ENCODE peak calls at places on chromosomes 7 and 10, in eight cellular contexts. O is A549; L is bronchial epithelial cell; K is cardiac muscle cell; E is activated CD8-positive, alpha-beta T cell treated with anti-CD3 and anti-CD28 coated beads for 36 hours; C is thoracic aorta; P is choroid plexus epithelial cell; R is psoas muscle. M is an unnamed sample.

GRCh38 chr10:110268442-110268841 is 36.3 kb downstream of the SMNDC1 start:
- DNase-seq in L (no peak), R (no peak), O (no peak), P (no peak), E (no peak), C (no peak), K (peak), M (no peak)

GRCh38 chr10:2137549-2138174 is 400.3 kb upstream of the ADARB2 start:
- DNase-seq in E (peak), R (no peak), P (no peak), L (peak), K (peak), O (peak), C (no peak), M (peak)

GRCh38 chr7:151177310-151177709 is 9.7 kb downstream of the ASB10 start:
- DNase-seq in K (no peak), L (no peak), O (no peak), C (no peak), E (no peak), P (no peak), R (no peak), M (no peak)

GRCh38 chr10:22634606-22635467 is 79.5 kb downstream of the PIP4K2A start:
- DNase-seq in C (no peak), P (no peak), E (peak), L (no peak), R (no peak), K (no peak), O (no peak), M (no peak)

GRCh38 chr7:77538186-77538907 is 1.3 kb downstream of the PTPN12 start:
- DNase-seq in P (peak), C (peak), O (peak), K (peak), E (peak), L (peak), R (peak), M (peak)

GRCh38 chr10:3783721-3784432 is 1.1 kb downstream of the KLF6 start:
- DNase-seq in P (peak), O (peak), C (no peak), L (peak), E (peak), K (peak), R (peak), M (no peak)

GRCh38 chr7:159035571-159036073 is 109.0 kb downstream of the VIPR2 start:
- DNase-seq in P (no peak), O (no peak), E (no peak), K (no peak), R (no peak), L (no peak), C (no peak), M (no peak)

GRCh38 chr7:36475011-36475342 is 85.3 kb downstream of the ANLN start:
- DNase-seq in L (no peak), O (no peak), C (no peak), R (no peak), P (no peak), K (no peak), E (no peak), M (no peak)

GRCh38 chr7:157522954-157523353 is 186.2 kb downstream of the DNAJB6 start:
- DNase-seq in C (no peak), P (no peak), L (no peak), R (no peak), K (no peak), O (no peak), E (no peak), M (no peak)

GRCh38 chr7:159086301-159086925 is 58.3 kb downstream of the VIPR2 start:
- DNase-seq in R (no peak), C (no peak), E (no peak), L (no peak), K (no peak), P (no peak), O (no peak), M (no peak)

GRCh38 chr7:155002411-155003214 is at the start of gene PAXIP1:
- DNase-seq in L (no peak), P (no peak), C (no peak), R (peak), E (peak), O (peak), K (peak), M (peak)

GRCh38 chr7:14210075-14210474 is 220.6 kb upstream of the ETV1 start:
- DNase-seq in P (no peak), R (no peak), E (no peak), C (no peak), O (no peak), K (no peak), L (no peak), M (no peak)

GRCh38 chr7:139526578-139527544 is 3.4 kb downstream of the CLEC2L start:
- DNase-seq in K (no peak), L (no peak), O (no peak), C (no peak), E (no peak), P (peak), R (no peak), M (no peak)

GRCh38 chr10:77493851-77494788 is 143.5 kb downstream of the KCNMA1 start:
- DNase-seq in L (peak), K (peak), R (no peak), C (no peak), E (no peak), O (peak), P (peak), M (no peak)

GRCh38 chr10:74813371-74813770 is 13.0 kb upstream of the KAT6B start:
- DNase-seq in K (no peak), L (no peak), O (no peak), E (no peak), R (no peak), C (no peak), P (no peak), M (no peak)

GRCh38 chr7:138907438-138907837 is 73.8 kb downstream of the KIAA1549 start:
- DNase-seq in E (no peak), P (no peak), R (no peak), L (no peak), O (no peak), C (no peak), K (no peak), M (no peak)

GRCh38 chr7:133723044-133723443 is 404.1 kb upstream of the LRGUK start:
- DNase-seq in C (no peak), O (no peak), P (no peak), R (no peak), L (no peak), K (no peak), E (no peak), M (no peak)

GRCh38 chr7:39145283-39145682 is 167.6 kb downstream of the POU6F2 start:
- DNase-seq in O (no peak), K (no peak), R (no peak), L (no peak), E (no peak), P (no peak), C (no peak), M (no peak)

GRCh38 chr10:604716-605631 is 84.5 kb downstream of the DIP2C start:
- DNase-seq in O (no peak), E (no peak), C (no peak), K (no peak), P (no peak), L (no peak), R (no peak), M (no peak)

GRCh38 chr10:87560495-87561222 is 56.0 kb downstream of the MINPP1 start:
- DNase-seq in C (no peak), L (no peak), K (no peak), P (no peak), E (no peak), O (no peak), R (no peak), M (no peak)

GRCh38 chr10:75401569-75402485 is at the start of gene ZNF503:
- DNase-seq in K (peak), E (peak), P (peak), O (peak), L (peak), R (peak), C (peak), M (peak)

GRCh38 chr7:7996568-7996967 is 28.0 kb downstream of the GLCCI1 start:
- DNase-seq in L (peak), K (no peak), E (no peak), P (peak), C (no peak), O (no peak), R (no peak), M (no peak)

GRCh38 chr10:132788180-132788830 is 2.4 kb upstream of the NKX6-2 start:
- DNase-seq in R (no peak), K (peak), E (no peak), O (peak), P (peak), C (no peak), L (no peak), M (peak)
- TF ChIP-seq CTCF in R (no peak), K (peak), E (no peak), O (peak), P (peak), C (no peak), L (peak), M (no peak)

DNA sequence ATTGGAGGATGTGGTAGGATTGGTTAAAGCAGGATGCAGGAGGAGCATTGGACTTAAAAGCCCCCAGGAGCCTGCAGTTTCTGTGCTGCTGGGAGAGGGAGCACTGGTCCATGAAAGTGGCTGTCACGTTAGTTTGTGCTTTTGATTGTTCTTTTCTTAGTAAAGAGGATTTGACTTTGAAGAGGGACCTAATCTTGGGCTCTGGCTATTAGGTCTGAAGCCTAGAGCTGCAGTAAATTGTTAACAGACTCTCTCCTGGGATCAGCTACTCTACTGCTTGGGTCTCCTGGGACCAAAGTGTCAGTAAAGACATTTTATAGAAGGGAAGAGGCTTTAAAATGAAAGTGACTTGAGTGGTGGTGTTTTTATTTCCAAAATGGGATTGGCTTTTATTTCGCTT is 3.7 kb downstream of the ZFYVE27 start:
- DNase-seq in L (no peak), P (no peak), C (no peak), O (no peak), K (peak), E (no peak), R (no peak), M (no peak)
- TF ChIP-seq CTCF in L (no peak), P (no peak), C (no peak), O (no peak), K (no peak), E (no peak), R (no peak), M (no peak)

GRCh38 chr10:130160775-130161174 is 24.6 kb downstream of the GLRX3 start:
- DNase-seq in O (peak), K (no peak), C (no peak), R (no peak), E (peak), P (peak), L (no peak), M (no peak)
- TF ChIP-seq CTCF in O (peak), K (no peak), C (no peak), R (no peak), E (no peak), P (peak), L (no peak), M (no peak)

GRCh38 chr7:81447351-81447952 is 322.4 kb downstream of the HGF start:
- DNase-seq in O (peak), K (peak), C (no peak), P (peak), E (no peak), R (no peak), L (peak), M (no peak)
- TF ChIP-seq CTCF in O (peak), K (peak), C (no peak), P (peak), E (no peak), R (peak), L (peak), M (no peak)

DNA sequence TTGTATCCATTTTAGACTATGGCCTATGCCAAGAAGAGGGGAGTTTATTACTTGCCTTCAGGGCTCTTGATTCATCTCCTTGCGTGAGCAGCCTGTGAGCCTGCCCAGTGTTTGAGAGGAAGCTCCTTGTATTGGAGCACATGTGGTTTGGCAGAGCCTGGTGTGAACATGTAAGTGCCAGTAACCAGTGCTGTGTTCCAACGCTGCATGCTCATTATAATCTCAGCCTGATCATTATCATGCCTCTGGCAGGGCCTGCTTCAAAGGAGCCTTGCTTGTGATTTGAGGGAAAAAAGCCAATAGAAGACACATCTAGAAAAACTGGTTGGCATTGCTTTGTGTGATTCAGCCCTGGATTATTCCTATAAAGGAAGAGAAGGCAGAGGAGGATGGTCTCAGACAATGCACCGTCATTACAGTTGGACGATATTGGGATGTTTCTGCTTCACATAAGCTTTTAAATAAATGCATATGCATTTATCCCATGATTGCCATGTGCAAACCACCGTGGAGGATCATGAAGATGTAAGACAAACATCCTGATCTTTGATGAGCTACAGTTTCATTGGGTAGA is 203.4 kb upstream of the AHR start:
- DNase-seq in K (no peak), P (no peak), L (peak), O (peak), R (no peak), C (no peak), E (no peak), M (no peak)
- TF ChIP-seq CTCF in K (no peak), P (no peak), L (no peak), O (no peak), R (no peak), C (no peak), E (no peak), M (no peak)

DNA sequence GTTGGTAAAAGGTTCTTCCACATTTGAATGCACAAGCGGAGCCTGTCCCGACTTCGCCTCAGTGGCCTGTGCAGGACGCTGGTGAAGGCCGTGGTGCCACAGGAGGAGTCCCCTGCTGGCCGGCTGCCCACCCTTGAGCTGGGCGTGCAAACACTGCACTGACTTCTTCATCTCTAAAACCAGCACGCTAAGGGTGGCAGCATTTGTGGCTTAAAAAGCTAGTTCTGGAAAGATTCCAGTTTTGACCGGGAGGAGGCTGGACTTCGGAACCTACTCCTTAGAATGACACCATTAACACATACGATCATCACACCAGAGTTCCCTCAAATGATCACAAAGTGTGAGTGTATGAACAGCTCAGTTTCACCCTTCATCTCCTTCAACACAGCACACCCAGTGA is 102.4 kb downstream of the SMURF1 start:
- DNase-seq in P (no peak), K (no peak), L (no peak), R (no peak), C (no peak), E (no peak), O (peak), M (no peak)
- TF ChIP-seq CTCF in P (no peak), K (no peak), L (no peak), R (no peak), C (no peak), E (no peak), O (no peak), M (no peak)

GRCh38 chr7:108097703-108098102 is 32.5 kb downstream of the LAMB4 start:
- DNase-seq in C (no peak), L (no peak), R (no peak), P (no peak), O (peak), E (no peak), K (no peak), M (no peak)
- TF ChIP-seq CTCF in C (peak), L (peak), R (no peak), P (peak), O (peak), E (peak), K (peak), M (no peak)

M was measured in GM13976.